ENCODE peak calls at places on chromosomes 12 and 14, in eight cellular contexts. I is IMR-90, J is mesenchymal stem cell, U is neural progenitor cell, M is Karpas-422, G is GM12878, O is endothelial cell of umbilical vein, T is mesendoderm. B is an unnamed sample.
A peak's percentile ranks its signal among the peaks of the same experiment; 100 is the strongest.

GRCh38 chr14:90726656-90727055 is 89.6 kb downstream of the TTC7B start:
- DNase-seq in I (peak; percentile 37), J (peak; percentile 13), U (peak; percentile 64), M (no peak), G (no peak), O (no peak), T (peak; percentile 83), B (peak; percentile 80)

GRCh38 chr12:88553941-88554658 is 26.2 kb downstream of the KITLG start:
- DNase-seq in I (peak; percentile 64), J (peak; percentile 71), U (peak; percentile 36), M (no peak), G (no peak), O (peak; percentile 87), T (no peak), B (no peak)

GRCh38 chr12:22126758-22127157 is 80.7 kb downstream of the CMAS start:
- DNase-seq in I (no peak), J (no peak), U (no peak), M (no peak), G (no peak), O (no peak), T (no peak), B (no peak)

GRCh38 chr12:98253207-98253606 is 262.2 kb upstream of the TMPO start:
- DNase-seq in I (no peak), J (no peak), U (no peak), M (no peak), G (no peak), O (no peak), T (no peak), B (no peak)

GRCh38 chr14:67137744-67138371 is 51.4 kb upstream of the GARIN2 start:
- DNase-seq in I (peak; percentile 22), J (peak; percentile 7), U (no peak), M (peak; percentile 68), G (no peak), O (peak; percentile 9), T (peak; percentile 21), B (no peak)

GRCh38 chr14:77991128-77991772 is 178.9 kb upstream of the NRXN3 start:
- DNase-seq in I (no peak), J (no peak), U (peak; percentile 23), M (peak; percentile 66), G (no peak), O (no peak), T (peak; percentile 51), B (no peak)

GRCh38 chr14:53295372-53295771 is 142.2 kb upstream of the DDHD1 start:
- DNase-seq in I (no peak), J (no peak), U (no peak), M (no peak), G (no peak), O (no peak), T (no peak), B (no peak)

GRCh38 chr12:108634225-108634795 is 616 bp upstream of the SELPLG start:
- DNase-seq in I (no peak), J (no peak), U (no peak), M (peak; percentile 73), G (no peak), O (no peak), T (peak; percentile 62), B (no peak)

GRCh38 chr12:122870867-122871664 is 24.9 kb downstream of the VPS37B start:
- DNase-seq in I (peak; percentile 70), J (peak; percentile 63), U (peak; percentile 80), M (no peak), G (no peak), O (peak; percentile 87), T (no peak), B (no peak)

GRCh38 chr12:93572712-93573551 is 457 bp downstream of the SOCS2 start:
- DNase-seq in I (peak; percentile 23), J (peak; percentile 51), U (peak; percentile 53), M (no peak), G (no peak), O (peak; percentile 36), T (peak; percentile 79), B (peak; percentile 53)

GRCh38 chr14:36810209-36810608 is 148.5 kb downstream of the PAX9 start:
- DNase-seq in I (no peak), J (no peak), U (no peak), M (no peak), G (no peak), O (no peak), T (no peak), B (no peak)

GRCh38 chr12:57276935-57277563 is 26.1 kb upstream of the STAC3 start:
- DNase-seq in I (peak; percentile 49), J (peak; percentile 45), U (peak; percentile 46), M (peak; percentile 79), G (no peak), O (peak; percentile 49), T (peak; percentile 58), B (peak; percentile 34)

GRCh38 chr12:29510591-29511174 is 13.2 kb upstream of the OVCH1 start:
- DNase-seq in I (no peak), J (no peak), U (no peak), M (no peak), G (no peak), O (no peak), T (no peak), B (no peak)

GRCh38 chr12:62604856-62605255 is 138.2 kb downstream of the MON2 start:
- DNase-seq in I (peak; percentile 35), J (peak; percentile 42), U (no peak), M (no peak), G (no peak), O (peak; percentile 44), T (peak; percentile 65), B (no peak)

GRCh38 chr12:79252358-79253075 is 387.9 kb downstream of the SYT1 start:
- DNase-seq in I (peak; percentile 67), J (no peak), U (no peak), M (no peak), G (no peak), O (peak; percentile 41), T (no peak), B (no peak)

GRCh38 chr14:35258420-35258819 is 33.8 kb upstream of the PSMA6 start:
- DNase-seq in I (no peak), J (no peak), U (no peak), M (no peak), G (no peak), O (no peak), T (peak; percentile 6), B (no peak)

GRCh38 chr14:75885829-75886228 is 96.0 kb downstream of the TGFB3 start:
- DNase-seq in I (peak; percentile 64), J (peak; percentile 65), U (no peak), M (no peak), G (no peak), O (no peak), T (no peak), B (no peak)

GRCh38 chr14:39310071-39310470 is 76.4 kb downstream of the MIA2 start:
- DNase-seq in I (peak; percentile 1), J (no peak), U (no peak), M (no peak), G (no peak), O (no peak), T (no peak), B (no peak)

GRCh38 chr14:105187935-105188524 is 6.9 kb upstream of the NUDT14 start:
- DNase-seq in I (no peak), J (no peak), U (no peak), M (peak; percentile 70), G (no peak), O (no peak), T (peak; percentile 20), B (peak; percentile 71)

GRCh38 chr12:14833952-14834351 is 9.4 kb downstream of the ART4 start:
- DNase-seq in I (peak; percentile 29), J (peak; percentile 64), U (no peak), M (no peak), G (no peak), O (peak; percentile 39), T (no peak), B (no peak)

GRCh38 chr14:56118611-56119181 is 485 bp downstream of the PELI2 start:
- DNase-seq in I (no peak), J (no peak), U (peak; percentile 46), M (no peak), G (no peak), O (peak; percentile 7), T (no peak), B (peak; percentile 38)

GRCh38 chr12:94721173-94721572 is 70.8 kb upstream of the TMCC3 start:
- DNase-seq in I (no peak), J (no peak), U (no peak), M (peak; percentile 79), G (peak; percentile 75), O (no peak), T (no peak), B (no peak)

GRCh38 chr12:31783996-31784645 is 55.3 kb upstream of the AMN1 start:
- DNase-seq in I (no peak), J (no peak), U (no peak), M (no peak), G (no peak), O (no peak), T (no peak), B (no peak)

GRCh38 chr14:99575043-99576023 is 28.7 kb downstream of the CCDC85C start:
- DNase-seq in I (peak; percentile 19), J (no peak), U (no peak), M (peak; percentile 84), G (no peak), O (no peak), T (peak; percentile 50), B (peak; percentile 79)

GRCh38 chr12:19811922-19812321 is 372.6 kb downstream of the AEBP2 start:
- DNase-seq in I (no peak), J (no peak), U (no peak), M (no peak), G (no peak), O (no peak), T (no peak), B (no peak)

GRCh38 chr14:70808023-70808401 is 1.3 kb downstream of the MAP3K9 start:
- DNase-seq in I (no peak), J (no peak), U (peak; percentile 79), M (peak; percentile 96), G (no peak), O (no peak), T (peak; percentile 91), B (peak; percentile 65)
- H3K27ac ChIP-seq in I (no peak overlapping the region), J (peak overlapping the region; percentile 42), U (no peak overlapping the region), M (peak overlapping the region; percentile 62), G (peak overlapping the region; percentile 58), O (no peak overlapping the region), T (peak overlapping the region; percentile 38), B (peak overlapping the region; percentile 84)

DNA sequence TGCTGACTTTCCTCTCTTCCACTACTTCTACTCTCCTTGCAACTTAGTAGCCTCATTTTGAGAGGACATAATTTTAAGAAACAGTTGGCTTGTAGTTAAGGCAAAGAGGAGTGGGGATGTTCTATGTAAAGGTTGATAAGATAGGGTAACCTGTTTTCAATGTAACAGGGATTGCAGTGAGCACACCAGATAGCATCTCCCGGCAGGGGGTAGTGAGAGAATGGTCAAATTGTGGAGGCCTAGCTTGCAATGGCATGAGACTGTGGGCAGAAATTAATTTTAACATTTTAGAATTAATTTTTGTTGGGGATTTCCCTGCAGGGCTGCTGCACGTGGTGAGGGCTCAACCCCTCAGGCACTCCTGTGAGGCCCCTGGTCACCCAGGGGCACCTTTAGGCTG is 41.4 kb downstream of the KLRG1 start:
- DNase-seq in I (no peak), J (no peak), U (peak; percentile 20), M (no peak), G (no peak), O (no peak), T (peak; percentile 86), B (no peak)
- H3K9ac ChIP-seq in I (no peak overlapping the region), J (no peak overlapping the region), U (no peak overlapping the region), M (no peak overlapping the region), G (no peak overlapping the region), O (no peak overlapping the region), T (no peak overlapping the region), B (no peak overlapping the region)

GRCh38 chr12:9717070-9717925 is 15.6 kb downstream of the CLECL1 start:
- DNase-seq in I (no peak), J (no peak), U (no peak), M (no peak), G (no peak), O (no peak), T (no peak), B (no peak)
- H3K4me3 ChIP-seq in I (no peak overlapping the region), J (no peak overlapping the region), U (no peak overlapping the region), M (no peak overlapping the region), G (no peak overlapping the region), O (no peak overlapping the region), T (no peak overlapping the region), B (no peak overlapping the region)

GRCh38 chr12:42550815-42551214 is 38.7 kb downstream of the PRICKLE1 start:
- DNase-seq in I (no peak), J (no peak), U (no peak), M (no peak), G (no peak), O (no peak), T (no peak), B (no peak)
- H3K27ac ChIP-seq in I (no peak overlapping the region), J (no peak overlapping the region), U (no peak overlapping the region), M (no peak overlapping the region), G (no peak overlapping the region), O (no peak overlapping the region), T (no peak overlapping the region), B (no peak overlapping the region)

B was measured in colonic mucosa.